ENCODE peak calls at places on chromosome 22, in eight cellular contexts. V, S, I, T, Z, U, F and A are unnamed samples. For H3K4me1, the result is how much of the 10 kb centered on the place peaks cover.

GRCh38 chr22:43826142-43827093 is 14.3 kb upstream of the EFCAB6 start:
- DNase-seq in V (peak), I (peak), U (peak), Z (no peak), F (no peak), T (peak), S (no peak), A (no peak)

GRCh38 chr22:42805016-42805997 is 51.8 kb downstream of the ARFGAP3 start:
- DNase-seq in T (no peak), V (peak), U (peak), S (peak), I (no peak), Z (no peak), F (peak), A (no peak)

GRCh38 chr22:42991010-42991651 is 23.8 kb downstream of the PACSIN2 start:
- DNase-seq in V (no peak), Z (no peak), F (peak), U (no peak), T (no peak), S (no peak), I (no peak), A (no peak)

GRCh38 chr22:35306350-35306967 is 6.8 kb downstream of the TOM1 start:
- DNase-seq in T (no peak), I (no peak), Z (no peak), F (no peak), V (no peak), U (no peak), S (no peak), A (no peak)

GRCh38 chr22:35257321-35258143 is at the start of gene HMGXB4:
- DNase-seq in V (peak), Z (peak), F (peak), U (peak), S (peak), I (peak), T (peak), A (peak)

GRCh38 chr22:19292262-19293230 is 1.0 kb upstream of the CLTCL1 start:
- DNase-seq in I (peak), S (no peak), U (peak), T (peak), V (peak), Z (no peak), F (no peak), A (no peak)

GRCh38 chr22:40588726-40589125 is 47.8 kb downstream of the MRTFA start:
- DNase-seq in Z (no peak), I (no peak), T (no peak), U (peak), S (no peak), V (no peak), F (no peak), A (no peak)

GRCh38 chr22:20783844-20784723 is 10.2 kb downstream of the SERPIND1 start:
- DNase-seq in U (peak), T (peak), Z (no peak), V (peak), I (no peak), S (no peak), F (no peak), A (peak)

GRCh38 chr22:47616396-47617020 is 854.1 kb downstream of the TBC1D22A start:
- DNase-seq in I (no peak), F (peak), V (peak), U (no peak), S (peak), T (no peak), Z (no peak), A (no peak)

GRCh38 chr22:19783531-19784395 is 23.2 kb downstream of the TBX1 start:
- DNase-seq in Z (no peak), V (no peak), U (no peak), F (no peak), I (no peak), T (no peak), S (no peak), A (no peak)

GRCh38 chr22:23565288-23565941 is 14.7 kb downstream of the IGLL1 start:
- DNase-seq in Z (no peak), U (no peak), F (peak), S (no peak), T (no peak), I (no peak), V (peak), A (no peak)

GRCh38 chr22:19756288-19757128 is 4.1 kb upstream of the TBX1 start:
- DNase-seq in S (peak), U (peak), Z (no peak), I (no peak), V (peak), T (no peak), F (no peak), A (peak)

GRCh38 chr22:19522190-19522880 is 1.9 kb downstream of the CLDN5 start:
- DNase-seq in T (no peak), I (no peak), S (no peak), F (no peak), Z (no peak), V (peak), U (no peak), A (no peak)

GRCh38 chr22:50169181-50169759 is 1.3 kb upstream of the PANX2 start:
- DNase-seq in F (peak), V (no peak), I (no peak), S (no peak), T (no peak), U (no peak), Z (no peak), A (no peak)

GRCh38 chr22:40257979-40258378 is 80.3 kb downstream of the TNRC6B start:
- DNase-seq in S (no peak), I (no peak), T (no peak), V (no peak), F (no peak), U (no peak), Z (no peak), A (no peak)

GRCh38 chr22:41327124-41327523 is 25.8 kb downstream of the ZC3H7B start:
- DNase-seq in F (no peak), I (no peak), Z (no peak), V (no peak), U (no peak), T (no peak), S (no peak), A (no peak)

GRCh38 chr22:20117656-20118571 is 888 bp upstream of the TRMT2A start:
- DNase-seq in I (peak), Z (no peak), V (no peak), F (no peak), T (no peak), S (no peak), U (peak), A (peak)

GRCh38 chr22:17152971-17153370 is 6.1 kb downstream of the HDHD5 start:
- DNase-seq in V (no peak), U (no peak), S (no peak), T (no peak), F (no peak), I (no peak), Z (no peak), A (no peak)

GRCh38 chr22:46681010-46681409 is 57.0 kb downstream of the CERK start:
- DNase-seq in Z (no peak), I (no peak), T (no peak), F (no peak), V (no peak), U (no peak), S (no peak), A (peak)

GRCh38 chr22:26529345-26529744 is 17.1 kb upstream of the TFIP11 start:
- DNase-seq in V (no peak), U (peak), Z (no peak), T (peak), F (no peak), S (no peak), I (no peak), A (no peak)

GRCh38 chr22:46813816-46814597 is 51.6 kb downstream of the TBC1D22A start:
- DNase-seq in T (no peak), V (no peak), F (no peak), I (no peak), Z (no peak), S (no peak), U (peak), A (no peak)

GRCh38 chr22:50583294-50583865 is 731 bp upstream of the CHKB start:
- DNase-seq in V (no peak), T (no peak), F (no peak), Z (no peak), U (no peak), S (no peak), I (no peak), A (no peak)

GRCh38 chr22:43094551-43094950 is 5.4 kb upstream of the TTLL1 start:
- DNase-seq in T (no peak), U (no peak), V (no peak), F (no peak), S (no peak), I (no peak), Z (no peak), A (no peak)

GRCh38 chr22:42577623-42578240 is 24.0 kb downstream of the SERHL2 start:
- DNase-seq in F (no peak), V (no peak), T (no peak), I (peak), U (peak), S (no peak), Z (no peak), A (no peak)

GRCh38 chr22:42150727-42151590 is 20.3 kb upstream of the CYP2D6 start:
- DNase-seq in U (no peak), F (no peak), Z (no peak), S (no peak), T (no peak), I (no peak), V (no peak), A (no peak)

GRCh38 chr22:24230911-24231656 is 13.8 kb downstream of the GGT5 start:
- DNase-seq in I (no peak), F (peak), V (peak), T (no peak), S (no peak), U (peak), Z (no peak), A (peak)

GRCh38 chr22:43893266-43893665 is 1.5 kb upstream of the PNPLA5 start:
- DNase-seq in U (no peak), F (no peak), T (no peak), Z (no peak), I (no peak), V (no peak), S (no peak), A (no peak)

GRCh38 chr22:49660321-49660720 is 167.4 kb downstream of the BRD1 start:
- DNase-seq in S (peak), V (peak), U (no peak), I (no peak), F (peak), Z (no peak), T (no peak), A (no peak)

GRCh38 chr22:35319244-35319985 is 19.7 kb downstream of the TOM1 start:
- DNase-seq in F (no peak), S (no peak), U (no peak), T (no peak), I (no peak), V (no peak), Z (no peak), A (no peak)

GRCh38 chr22:40331706-40332105 is 14.6 kb upstream of the ADSL start:
- DNase-seq in I (no peak), V (peak), U (no peak), F (no peak), T (no peak), S (no peak), Z (no peak), A (no peak)

GRCh38 chr22:42947211-42947990 is 67.5 kb downstream of the PACSIN2 start:
- DNase-seq in T (no peak), S (peak), I (no peak), V (peak), Z (no peak), F (no peak), U (peak), A (no peak)

GRCh38 chr22:17867160-17867785 is 93.0 kb upstream of the BID start:
- DNase-seq in Z (no peak), T (peak), S (no peak), I (peak), F (peak), V (no peak), U (no peak), A (no peak)

GRCh38 chr22:40856513-40857308 is at the start of the genes ST13 and XPNPEP3:
- DNase-seq in I (peak), S (peak), V (peak), U (peak), F (peak), T (peak), Z (peak), A (peak)

GRCh38 chr22:41146573-41146972 is 54.2 kb downstream of the EP300 start:
- DNase-seq in F (no peak), T (no peak), U (no peak), Z (no peak), S (no peak), I (no peak), V (no peak), A (no peak)

GRCh38 chr22:40271440-40271839 is 74.9 kb upstream of the ADSL start:
- DNase-seq in T (no peak), I (no peak), V (no peak), Z (no peak), S (no peak), F (no peak), U (no peak), A (no peak)

GRCh38 chr22:48177591-48177990 is 1415.1 kb downstream of the TBC1D22A start:
- DNase-seq in Z (no peak), V (peak), S (no peak), U (no peak), F (no peak), T (no peak), I (no peak), A (no peak)

GRCh38 chr22:41687901-41688364 is 734 bp downstream of the SNU13 start:
- DNase-seq in I (no peak), S (no peak), Z (no peak), T (peak), F (no peak), V (no peak), U (peak), A (no peak)

GRCh38 chr22:26746311-26746710 is 88.9 kb downstream of the MIAT start:
- DNase-seq in F (no peak), V (no peak), I (no peak), S (no peak), U (no peak), Z (no peak), T (no peak), A (no peak)

GRCh38 chr22:20573176-20573829 is 65.9 kb downstream of the MED15 start:
- DNase-seq in U (no peak), S (no peak), Z (no peak), I (no peak), F (no peak), V (no peak), T (no peak), A (no peak)

GRCh38 chr22:29329581-29329980 is 14.1 kb upstream of the RASL10A start:
- DNase-seq in Z (no peak), F (no peak), I (no peak), V (no peak), S (no peak), U (no peak), T (no peak), A (no peak)
- H3K27ac ChIP-seq in Z (no peak), F (no peak), I (no peak), V (no peak), S (no peak), U (no peak), T (no peak), A (no peak)

DNA sequence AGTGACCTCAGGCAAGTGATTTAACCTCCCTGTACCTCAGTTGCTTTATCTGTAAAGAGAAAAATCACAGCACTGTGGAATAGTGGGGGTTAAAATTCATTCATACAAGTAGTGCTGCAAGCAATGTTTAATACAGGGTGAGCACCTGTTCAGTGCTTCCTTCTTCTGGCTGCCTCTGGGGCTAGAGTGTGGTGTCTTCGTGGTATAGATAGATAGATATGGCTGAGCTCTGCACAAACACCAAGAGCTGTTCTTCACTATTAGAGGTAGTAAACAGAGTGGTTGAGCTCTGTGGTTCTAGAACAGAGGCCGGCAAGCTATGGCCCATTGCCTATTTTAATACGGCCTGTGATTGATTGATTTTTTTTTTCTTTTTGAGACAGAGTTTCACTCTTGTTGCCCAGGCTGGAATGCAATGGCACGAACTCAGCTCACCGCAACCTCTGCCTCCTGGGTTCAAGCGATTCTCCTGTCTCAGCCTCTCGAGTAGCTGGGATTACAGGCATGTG is 32.9 kb downstream of the LIMK2 start:
- DNase-seq in T (no peak), F (no peak), S (no peak), V (no peak), U (no peak), I (no peak), Z (no peak), A (no peak)
- H3K4me1 ChIP-seq in T (under half), F (under half), S (under half), V (under half), U (under half), I (under half), Z (under half), A (under half)

DNA sequence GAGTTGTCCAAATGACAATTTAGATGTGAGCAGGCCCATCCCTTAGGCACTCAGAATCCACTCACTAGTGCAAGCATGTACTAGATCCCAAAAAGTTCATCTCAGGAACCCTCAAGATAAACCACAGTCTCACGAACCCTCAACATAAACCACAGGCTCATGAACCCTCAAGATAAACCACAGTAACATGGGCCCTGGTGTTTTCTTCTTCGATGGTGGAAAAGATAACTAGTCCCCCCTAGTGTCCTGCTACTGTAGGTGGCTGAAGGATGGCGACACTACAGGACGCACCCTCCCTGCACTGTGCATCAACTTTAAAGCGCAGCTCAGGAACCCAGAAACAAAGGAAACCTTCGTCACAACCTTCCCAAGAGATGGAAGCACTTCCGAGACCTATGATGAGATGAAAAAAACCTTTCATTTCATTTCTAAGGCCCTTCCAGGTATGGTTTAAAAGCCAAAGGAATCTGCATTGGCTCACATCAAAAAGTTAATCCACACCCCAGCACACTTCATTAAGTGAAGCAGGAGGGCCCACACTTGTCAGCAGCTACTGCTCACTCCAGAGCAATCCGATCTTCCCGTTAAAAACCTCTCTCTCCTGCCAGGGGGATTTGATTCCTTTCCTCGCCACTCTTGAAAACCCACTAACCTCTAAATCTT is 2.4 kb downstream of the LARGE1 start:
- DNase-seq in I (no peak), F (no peak), S (no peak), V (peak), Z (no peak), U (no peak), T (no peak), A (no peak)
- TF ChIP-seq CTCF in I (no peak), F (no peak), S (no peak), V (peak), Z (no peak), U (peak), T (no peak), A (no peak)

DNA sequence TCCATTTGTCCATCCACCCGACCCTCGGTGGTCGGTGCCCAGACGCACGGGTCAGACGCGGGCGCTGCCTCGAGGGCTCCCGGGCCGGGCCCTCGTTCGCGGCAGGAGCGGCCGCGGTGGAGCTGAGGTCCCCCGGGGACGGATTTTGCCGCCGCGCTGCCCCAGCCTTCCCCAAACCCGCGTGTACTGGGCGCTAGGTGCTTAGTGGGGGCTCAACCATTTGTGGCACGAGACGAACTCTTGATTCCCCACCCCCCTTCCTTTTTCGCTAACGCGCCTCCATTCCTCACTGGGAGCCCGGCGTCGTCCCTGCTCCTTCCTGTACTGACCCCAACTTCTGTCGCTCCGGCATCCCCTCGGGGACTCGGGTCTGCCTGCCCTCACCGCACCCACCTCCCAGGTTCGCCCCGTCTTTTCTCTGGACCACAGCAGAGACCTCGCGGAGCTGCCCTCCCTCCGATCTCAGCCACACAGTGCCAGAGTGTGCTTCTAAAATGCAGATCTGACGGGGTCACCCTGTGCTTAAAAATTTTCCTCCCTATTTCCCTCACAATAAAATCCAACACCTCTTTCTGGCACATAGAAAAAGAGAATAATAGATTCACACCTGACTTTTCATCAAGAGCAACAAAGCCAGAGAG is 860 bp upstream of the CBX7 start:
- DNase-seq in S (peak), I (peak), F (peak), Z (no peak), V (peak), T (peak), U (peak), A (no peak)
- H3K27ac ChIP-seq in S (peak), I (peak), F (peak), Z (peak), V (no peak), T (peak), U (no peak), A (peak)

GRCh38 chr22:27880778-27881394 is 38.2 kb downstream of the PITPNB start:
- DNase-seq in S (no peak), I (no peak), U (peak), F (no peak), V (no peak), T (peak), Z (no peak), A (no peak)
- H3K4me1 ChIP-seq in S (under half), I (under half), U (under half), F (under half), V (under half), T (half or more), Z (under half), A (under half)

DNA sequence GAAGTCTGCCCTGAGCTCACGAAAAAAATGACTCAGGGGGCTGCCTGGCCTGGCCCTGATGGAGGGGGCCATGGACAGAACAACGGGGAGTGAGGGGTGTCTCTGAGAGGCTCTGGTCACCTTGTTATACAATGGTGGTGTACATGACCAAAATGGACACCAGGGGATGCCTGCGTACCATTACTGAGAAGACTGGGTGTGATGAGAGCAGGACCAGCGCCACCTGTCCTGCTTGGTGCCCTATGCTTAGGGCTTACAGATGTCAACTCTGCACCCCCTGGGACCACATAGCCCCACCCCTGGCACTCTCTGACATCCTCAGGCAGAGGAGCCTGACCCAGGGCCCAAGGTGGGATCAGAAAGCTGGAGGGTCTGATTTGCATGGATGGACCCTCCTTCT is 104.8 kb downstream of the ZNF280B start:
- DNase-seq in Z (no peak), I (no peak), T (no peak), F (no peak), S (no peak), U (no peak), V (no peak), A (no peak)
- TF ChIP-seq CTCF in Z (no peak), I (no peak), T (no peak), F (no peak), S (no peak), U (no peak), V (no peak), A (no peak)

GRCh38 chr22:45162531-45162930 is 1.2 kb upstream of the NUP50 start:
- DNase-seq in Z (no peak), F (no peak), S (no peak), I (no peak), T (no peak), U (no peak), V (no peak), A (no peak)
- H3K27ac ChIP-seq in Z (peak), F (peak), S (no peak), I (no peak), T (no peak), U (no peak), V (no peak), A (no peak)